ENCODE peak calls at places on chromosomes 6 and 20, in six cellular contexts. S, R, D, F, I and J are unnamed samples.

GRCh38 chr6:147043994-147044477 is 160.2 kb upstream of the STXBP5 start:
- DNase-seq in F (no peak), S (no peak), I (peak; percentile 8), R (no peak), D (no peak), J (no peak)

GRCh38 chr6:135496805-135497411 is 632 bp downstream of the AHI1 start:
- DNase-seq in R (no peak), S (no peak), D (no peak), I (peak; percentile 11), F (no peak), J (no peak)

GRCh38 chr20:38049800-38050199 is 16.3 kb downstream of the RPRD1B start:
- DNase-seq in D (no peak), F (no peak), R (no peak), I (peak; percentile 93), S (peak; percentile 85), J (peak; percentile 76)

GRCh38 chr6:47066418-47066817 is 24.3 kb upstream of the ADGRF1 start:
- DNase-seq in F (no peak), I (peak; percentile 41), S (no peak), D (no peak), R (no peak), J (no peak)

GRCh38 chr20:17749979-17750721 is 50.4 kb downstream of the BANF2 start:
- DNase-seq in I (peak; percentile 14), S (no peak), R (no peak), F (no peak), D (no peak), J (no peak)

GRCh38 chr6:156808287-156808686 is 31.1 kb downstream of the ARID1B start:
- DNase-seq in I (no peak), S (no peak), F (no peak), R (no peak), D (no peak), J (peak; percentile 36)

GRCh38 chr6:1757133-1757532 is 147.4 kb downstream of the FOXC1 start:
- DNase-seq in S (no peak), I (no peak), F (no peak), R (no peak), D (no peak), J (no peak)

GRCh38 chr6:127119361-127120108 is 1.1 kb downstream of the RSPO3 start:
- DNase-seq in F (no peak), S (peak; percentile 59), D (peak; percentile 17), R (no peak), I (peak; percentile 23), J (peak; percentile 45)

GRCh38 chr20:4925842-4926530 is 75.3 kb downstream of the SLC23A2 start:
- DNase-seq in D (no peak), S (no peak), R (no peak), F (no peak), I (peak; percentile 86), J (peak; percentile 88)

GRCh38 chr6:164227952-164228522 is 813.5 kb downstream of the QKI start:
- DNase-seq in I (peak; percentile 4), S (no peak), F (no peak), R (no peak), D (no peak), J (no peak)

GRCh38 chr6:45438156-45438555 is 60.4 kb upstream of the SUPT3H start:
- DNase-seq in F (no peak), I (no peak), D (no peak), S (no peak), R (no peak), J (no peak)

GRCh38 chr6:170182093-170182780 is 108.6 kb downstream of the DLL1 start:
- DNase-seq in I (no peak), F (no peak), R (no peak), S (no peak), D (no peak), J (no peak)

GRCh38 chr6:35295036-35295435 is 2.6 kb upstream of the DEF6 start:
- DNase-seq in I (no peak), D (no peak), R (no peak), F (no peak), S (no peak), J (no peak)

GRCh38 chr6:14880717-14881116 is 365.2 kb upstream of the JARID2 start:
- DNase-seq in S (no peak), R (no peak), D (no peak), I (no peak), F (no peak), J (no peak)

GRCh38 chr20:58339741-58340140 is 30.2 kb downstream of the RAB22A start:
- DNase-seq in F (no peak), I (no peak), S (no peak), D (no peak), R (no peak), J (no peak)

GRCh38 chr20:47551841-47552240 is 50.2 kb downstream of the NCOA3 start:
- DNase-seq in I (peak; percentile 73), S (no peak), R (no peak), D (no peak), F (no peak), J (no peak)

GRCh38 chr6:40400738-40401137 is 186.4 kb downstream of the LRFN2 start:
- DNase-seq in F (no peak), R (no peak), D (no peak), S (no peak), I (no peak), J (no peak)

GRCh38 chr6:70797625-70798024 is 129.9 kb downstream of the SMAP1 start:
- DNase-seq in R (no peak), S (no peak), I (no peak), D (no peak), F (no peak), J (no peak)